ENCODE peak calls at places on chromosomes 12 and 14, in nine cellular contexts. X is GOT3, M is lower lobe of right lung, A is neural crest cell, N is omental fat pad, C is dorsolateral prefrontal cortex, S is Kasumi-1, Q is cardiac fibroblast, F is substantia nigra. J is an unnamed sample.

GRCh38 chr12:6061661-6062060 is 62.8 kb downstream of the VWF start:
- DNase-seq in N (no peak), F (no peak), A (no peak), Q (peak; percentile 76), X (no peak), S (no peak), C (no peak), M (no peak), J (no peak)

GRCh38 chr12:77608157-77608755 is 222.4 kb upstream of the NAV3 start:
- DNase-seq in A (no peak), Q (no peak), X (no peak), M (no peak), F (no peak), N (no peak), C (no peak), S (no peak), J (no peak)

GRCh38 chr12:130661501-130662255 is 54.4 kb downstream of the RIMBP2 start:
- DNase-seq in C (no peak), N (no peak), S (no peak), Q (no peak), M (no peak), F (no peak), A (no peak), X (no peak), J (no peak)

GRCh38 chr12:2294651-2295475 is 242.1 kb downstream of the CACNA1C start:
- DNase-seq in A (no peak), C (no peak), X (no peak), S (peak; percentile 80), N (peak; percentile 63), F (no peak), Q (peak; percentile 65), M (peak; percentile 83), J (no peak)

GRCh38 chr14:68794856-68795601 is 2.2 kb upstream of the ZFP36L1 start:
- DNase-seq in A (no peak), M (no peak), N (no peak), C (no peak), Q (peak; percentile 91), F (no peak), X (peak; percentile 12), S (peak; percentile 17), J (peak; percentile 48)

GRCh38 chr12:111248221-111248620 is 120.7 kb downstream of the PHETA1 start:
- DNase-seq in A (no peak), N (no peak), F (no peak), S (peak; percentile 79), C (no peak), M (peak; percentile 72), Q (peak; percentile 10), X (no peak), J (no peak)

GRCh38 chr14:50783542-50783941 is 47.4 kb downstream of the NIN start:
- DNase-seq in S (no peak), M (no peak), X (no peak), Q (no peak), F (no peak), N (no peak), A (no peak), C (no peak), J (no peak)

GRCh38 chr12:67362526-67362925 is 93.4 kb downstream of the CAND1 start:
- DNase-seq in X (no peak), M (no peak), C (no peak), F (no peak), A (no peak), Q (no peak), N (no peak), S (peak; percentile 7), J (no peak)

GRCh38 chr14:92322516-92322915 is 449 bp upstream of the SLC24A4 start:
- DNase-seq in C (no peak), S (no peak), A (no peak), N (no peak), M (no peak), Q (no peak), F (no peak), X (no peak), J (no peak)